ENCODE peak calls at places on chromosomes 1 and 21, in four cellular contexts. K is H9, R is IMR-90, L is H1. I is an unnamed sample.

GRCh38 chr1:202085682-202086373 is 36.9 kb upstream of the GPR37L1 start:
- DNase-seq in R (peak), L (peak), K (peak), I (peak)

GRCh38 chr1:235759336-235759735 is 107.4 kb downstream of the LYST start:
- DNase-seq in L (no peak), K (no peak), R (no peak), I (no peak)

GRCh38 chr1:83500987-83501591 is 497.8 kb downstream of the TTLL7 start:
- DNase-seq in L (no peak), R (no peak), K (no peak), I (no peak)

GRCh38 chr21:43362306-43362927 is 64.5 kb downstream of the SIK1 start:
- DNase-seq in L (peak), K (peak), R (peak), I (peak)

GRCh38 chr1:8394456-8395321 is 76.8 kb downstream of the SLC45A1 start:
- DNase-seq in K (no peak), L (no peak), R (peak), I (no peak)

GRCh38 chr1:193525917-193526710 is 339.7 kb upstream of the B3GALT2 start:
- DNase-seq in R (no peak), L (no peak), K (no peak), I (no peak)

GRCh38 chr1:210922666-210923065 is 211.3 kb downstream of the KCNH1 start:
- DNase-seq in K (no peak), R (no peak), L (no peak), I (no peak)

GRCh38 chr1:28058168-28058567 is 30.2 kb downstream of the EYA3 start:
- DNase-seq in R (no peak), L (no peak), K (no peak), I (no peak)

GRCh38 chr1:213399695-213400094 is 348.7 kb downstream of the RPS6KC1 start:
- DNase-seq in L (no peak), K (no peak), R (no peak), I (peak)

GRCh38 chr1:179167955-179168354 is 61.5 kb downstream of the ABL2 start:
- DNase-seq in R (no peak), L (no peak), K (no peak), I (no peak)

GRCh38 chr1:208524920-208525319 is 280.7 kb upstream of the PLXNA2 start:
- DNase-seq in R (no peak), L (peak), K (no peak), I (no peak)

GRCh38 chr1:44049839-44050238 is 18.6 kb upstream of the SLC6A9 start:
- DNase-seq in K (no peak), R (peak), L (no peak), I (no peak)

GRCh38 chr1:239268941-239269340 is 117.4 kb upstream of the CHRM3 start:
- DNase-seq in R (no peak), K (no peak), L (no peak), I (no peak)

GRCh38 chr21:42026072-42026415 is 15.9 kb upstream of the ZBTB21 start:
- DNase-seq in R (peak), K (no peak), L (no peak), I (no peak)

GRCh38 chr1:242787968-242788367 is 263.5 kb upstream of the PLD5 start:
- DNase-seq in K (no peak), R (no peak), L (no peak), I (peak)

GRCh38 chr1:3454811-3455618 is 550 bp downstream of the ARHGEF16 start:
- DNase-seq in L (peak), K (peak), R (no peak), I (peak)

GRCh38 chr1:21117159-21117953 is 59.3 kb downstream of the EIF4G3 start:
- DNase-seq in L (no peak), K (no peak), R (no peak), I (no peak)

GRCh38 chr1:30812093-30812492 is 54.5 kb upstream of the LAPTM5 start:
- DNase-seq in L (no peak), K (no peak), R (no peak), I (no peak)

GRCh38 chr1:111943056-111943455 is 46.4 kb downstream of the KCND3 start:
- DNase-seq in L (no peak), R (no peak), K (no peak), I (no peak)

GRCh38 chr1:205922806-205923205 is 20.4 kb downstream of the SLC26A9 start:
- DNase-seq in L (no peak), R (no peak), K (peak), I (no peak)

GRCh38 chr1:164720329-164721036 is 161.5 kb downstream of the PBX1 start:
- DNase-seq in R (no peak), K (no peak), L (no peak), I (no peak)

GRCh38 chr1:193448682-193449461 is 262.5 kb upstream of the B3GALT2 start:
- DNase-seq in L (no peak), K (no peak), R (no peak), I (no peak)

GRCh38 chr1:148317288-148317985 is 165.4 kb upstream of the NBPF11 start:
- DNase-seq in L (peak), K (peak), R (no peak), I (peak)

GRCh38 chr1:235948774-235949427 is 82.2 kb upstream of the LYST start:
- DNase-seq in R (no peak), K (no peak), L (no peak), I (no peak)

GRCh38 chr1:44281987-44282703 is 68.9 kb downstream of the DMAP1 start:
- DNase-seq in K (no peak), R (no peak), L (no peak), I (no peak)

GRCh38 chr1:38246955-38247952 is 200.7 kb upstream of the POU3F1 start:
- DNase-seq in L (no peak), R (peak), K (no peak), I (no peak)

GRCh38 chr1:58047265-58047858 is 499.2 kb downstream of the OMA1 start:
- DNase-seq in R (no peak), L (peak), K (no peak), I (no peak)

GRCh38 chr21:43206231-43207042 is 37.6 kb downstream of the CRYAA start:
- DNase-seq in L (no peak), K (peak), R (no peak), I (no peak)

GRCh38 chr1:220876511-220877347 is 2.5 kb upstream of the HLX start:
- DNase-seq in L (peak), K (peak), R (no peak), I (peak)

GRCh38 chr1:116259665-116260064 is 113.4 kb upstream of the ATP1A1 start:
- DNase-seq in K (no peak), R (no peak), L (no peak), I (peak)

GRCh38 chr1:20183876-20184275 is 2.0 kb upstream of the UBXN10 start:
- DNase-seq in R (no peak), L (no peak), K (no peak), I (no peak)

GRCh38 chr1:9892563-9893528 is 17.2 kb downstream of the CTNNBIP1 start:
- DNase-seq in K (no peak), L (no peak), R (peak), I (no peak)

GRCh38 chr21:39238275-39238674 is 55.0 kb upstream of the PSMG1 start:
- DNase-seq in L (no peak), K (no peak), R (no peak), I (no peak)

GRCh38 chr1:76826072-76826827 is 41.0 kb upstream of the ST6GALNAC5 start:
- DNase-seq in R (peak), L (no peak), K (no peak), I (no peak)

GRCh38 chr1:209613351-209614150 is 30.0 kb downstream of the CAMK1G start:
- DNase-seq in R (no peak), L (no peak), K (no peak), I (no peak)

GRCh38 chr1:160124709-160125478 is 9.3 kb downstream of the ATP1A2 start:
- DNase-seq in R (peak), L (no peak), K (no peak), I (peak)

GRCh38 chr1:184242507-184242943 is 144.3 kb upstream of the C1orf21 start:
- DNase-seq in R (peak), K (no peak), L (no peak), I (peak)

DNA sequence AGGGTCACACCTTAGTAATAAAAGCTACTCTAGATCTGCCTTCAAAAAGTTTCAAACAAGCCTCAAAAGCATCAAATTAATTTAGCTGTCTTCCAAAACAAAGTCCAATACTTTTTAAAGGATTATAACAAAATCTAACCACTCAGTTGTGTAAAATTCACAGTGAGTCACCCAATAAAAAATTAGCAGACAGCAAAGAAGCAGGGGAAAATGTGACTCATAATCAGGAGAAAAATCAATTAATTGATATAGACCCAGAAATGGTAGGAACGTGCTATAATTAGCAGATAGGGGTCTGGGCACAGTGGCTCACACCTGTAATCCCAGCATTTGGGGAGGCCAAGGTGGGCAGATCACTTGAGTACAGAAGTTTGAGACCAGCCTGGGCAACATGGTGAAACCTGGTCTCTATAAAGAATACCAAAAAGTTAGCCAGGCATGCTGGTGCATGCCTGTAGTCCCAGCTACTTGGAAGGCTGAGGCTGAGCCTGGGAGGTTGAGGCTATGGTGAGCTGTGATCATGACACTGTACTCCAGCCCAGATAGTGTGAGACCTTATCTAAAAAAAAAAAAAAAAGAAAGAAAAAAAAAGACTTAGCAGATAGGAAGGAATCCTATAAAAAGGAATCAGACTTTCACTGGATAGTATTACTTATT is 8.1 kb upstream of the MYOG start:
- DNase-seq in R (no peak), K (no peak), L (no peak), I (no peak)
- H4K5ac ChIP-seq in R (no peak), K (no peak), L (no peak), I (no peak)

DNA sequence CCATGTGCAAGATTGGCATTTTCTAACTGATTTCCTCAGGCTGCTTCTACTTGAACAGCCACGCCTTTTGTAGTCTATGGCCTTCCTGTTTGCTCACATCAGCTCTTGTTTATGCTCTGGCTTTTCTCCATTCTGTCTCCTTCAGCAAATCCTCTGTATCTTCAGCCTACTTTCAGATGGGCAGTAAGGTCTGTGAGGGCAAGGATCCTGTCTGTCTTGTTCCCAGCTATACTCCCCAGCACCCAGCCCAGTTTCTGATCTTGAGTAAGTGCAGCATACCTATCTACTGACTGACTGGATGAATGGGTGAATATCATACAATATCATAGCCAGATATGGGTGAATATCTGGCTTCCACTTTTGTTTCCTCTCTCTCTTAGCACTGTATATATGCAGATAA is 438.1 kb downstream of the LMO4 start:
- DNase-seq in L (no peak), R (peak), K (no peak), I (no peak)
- H4K5ac ChIP-seq in L (no peak), R (peak), K (no peak), I (no peak)

GRCh38 chr1:1763657-1764621 is 14.3 kb downstream of the NADK start:
- DNase-seq in K (no peak), L (no peak), R (no peak), I (no peak)

GRCh38 chr1:1771096-1771495 is 7.2 kb downstream of the NADK start:
- DNase-seq in K (no peak), L (no peak), R (no peak), I (no peak)

GRCh38 chr1:1770102-1770501 is 8.2 kb downstream of the NADK start:
- DNase-seq in K (no peak), L (no peak), R (no peak), I (no peak)

GRCh38 chr1:1764876-1765478 is 13.3 kb downstream of the NADK start:
- DNase-seq in K (no peak), R (no peak), L (no peak), I (no peak)

DNA sequence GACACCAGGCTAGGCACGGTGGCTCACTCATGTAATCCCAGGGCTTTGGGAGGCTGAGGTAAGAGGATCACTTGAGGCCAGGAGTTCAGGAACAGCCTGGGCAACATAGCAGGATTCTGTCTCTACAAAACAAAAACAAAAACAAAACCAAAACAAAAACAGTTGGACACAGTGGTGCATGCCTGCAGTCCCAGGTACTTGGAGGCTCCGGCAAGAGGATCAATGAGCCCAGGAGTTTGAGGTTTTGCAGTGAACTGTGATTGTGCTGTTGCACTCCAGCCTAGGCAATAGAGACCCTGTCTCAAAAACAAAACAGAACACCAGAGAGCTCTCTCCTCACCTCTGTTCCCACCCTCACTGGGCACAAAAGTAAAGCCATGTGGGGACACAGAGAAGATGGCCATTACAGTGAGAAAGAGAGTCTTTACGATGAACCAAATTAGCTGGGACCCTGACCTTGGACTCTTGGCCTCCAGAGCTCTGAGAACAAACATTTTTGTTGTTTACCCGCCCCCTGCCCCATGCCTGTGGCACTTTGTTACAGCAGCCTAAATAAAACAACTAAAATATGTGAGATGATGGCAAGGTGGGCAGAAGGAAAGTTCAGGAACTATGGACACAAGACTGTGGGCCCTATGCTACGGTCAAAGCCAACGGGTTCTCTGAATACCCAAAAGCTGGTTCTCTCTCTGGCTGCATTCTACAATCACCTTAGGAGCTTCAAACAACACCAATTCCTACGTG is 9.8 kb downstream of the NADK start:
- DNase-seq in R (no peak), L (no peak), K (no peak), I (no peak)
- H4K5ac ChIP-seq in R (no peak), L (no peak), K (no peak), I (no peak)

GRCh38 chr1:78329475-78329874 is 161.3 kb upstream of the PTGFR start:
- DNase-seq in R (no peak), K (no peak), L (no peak), I (peak)

GRCh38 chr1:78334114-78334513 is 156.7 kb upstream of the PTGFR start:
- DNase-seq in L (no peak), R (peak), K (no peak), I (no peak)

GRCh38 chr1:78334952-78335351 is 155.8 kb upstream of the PTGFR start:
- DNase-seq in L (no peak), R (no peak), K (no peak), I (no peak)

GRCh38 chr1:78331799-78332198 is 159.0 kb upstream of the PTGFR start:
- DNase-seq in K (no peak), L (no peak), R (no peak), I (no peak)

DNA sequence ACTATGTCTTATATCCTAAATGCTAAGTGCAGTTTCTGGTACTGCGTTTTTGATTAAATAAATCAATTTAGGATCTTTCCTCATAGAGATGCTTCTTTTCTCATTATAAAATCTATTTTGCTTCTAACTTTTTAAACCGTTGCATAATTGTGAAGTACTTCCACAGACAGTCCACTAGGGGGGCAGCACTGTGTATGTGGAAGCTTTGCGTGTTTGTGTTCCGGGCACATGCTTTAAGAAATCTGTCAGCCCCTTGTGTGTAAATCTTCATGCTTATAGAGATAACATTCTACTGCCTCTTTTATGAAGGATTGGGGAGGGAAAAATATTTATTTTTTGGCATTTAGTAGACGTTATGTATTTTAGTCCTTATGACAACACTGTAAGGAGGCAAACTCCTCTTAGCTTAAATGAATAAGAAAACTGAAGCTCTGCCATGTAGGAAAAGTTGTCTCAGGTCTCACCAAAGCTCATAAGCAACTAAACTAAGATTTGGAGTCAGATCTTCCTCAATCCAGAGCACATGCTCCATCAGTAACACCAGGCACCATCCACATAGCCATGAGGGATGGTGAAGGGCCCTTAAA is 157.3 kb upstream of the PTGFR start:
- DNase-seq in R (peak), K (peak), L (no peak), I (peak)
- H4K5ac ChIP-seq in R (peak), K (no peak), L (no peak), I (no peak)

GRCh38 chr1:182029002-182029378 is 32.5 kb downstream of the ZNF648 start:
- DNase-seq in K (no peak), L (no peak), R (no peak), I (no peak)
- H4K5ac ChIP-seq in K (no peak), L (no peak), R (no peak), I (no peak)

I was measured in mesendoderm.